ENCODE peak calls at places on chromosomes 6 and 20, in five cellular contexts. L is kidney, U is hepatocyte, M is RWPE1, D is H1. N is an unnamed sample.

GRCh38 chr6:2037230-2037926 is 208.0 kb downstream of the GMDS start:
- DNase-seq in D (no peak), U (no peak), L (no peak), M (no peak), N (no peak)

GRCh38 chr20:37807901-37808751 is 94.8 kb upstream of the VSTM2L start:
- DNase-seq in U (no peak), D (no peak), L (no peak), M (no peak), N (no peak)

GRCh38 chr6:169702640-169703246 is 817 bp downstream of the C6orf120 start:
- DNase-seq in M (no peak), L (no peak), D (no peak), U (peak; percentile 53), N (no peak)

GRCh38 chr6:147311218-147311617 is 107.0 kb downstream of the STXBP5 start:
- DNase-seq in U (no peak), M (no peak), L (no peak), D (no peak), N (no peak)

GRCh38 chr6:73340048-73340447 is 14.0 kb downstream of the DPPA5 start:
- DNase-seq in U (no peak), M (no peak), L (no peak), D (no peak), N (no peak)

GRCh38 chr20:32356935-32357868 is 929 bp upstream of the ASXL1 start:
- DNase-seq in D (no peak), U (peak; percentile 80), M (peak; percentile 49), L (no peak), N (no peak)

GRCh38 chr20:49343246-49343645 is 65.4 kb upstream of the ZNFX1 start:
- DNase-seq in D (no peak), L (no peak), M (peak; percentile 72), U (no peak), N (no peak)

GRCh38 chr6:32759669-32760068 is 3.7 kb downstream of the HLA-DQB2 start:
- DNase-seq in D (no peak), M (no peak), L (no peak), U (no peak), N (no peak)

GRCh38 chr6:95593025-95593424 is 15.7 kb downstream of the MANEA start:
- DNase-seq in M (no peak), L (no peak), U (no peak), D (no peak), N (no peak)

GRCh38 chr20:62837790-62838458 is 21.1 kb downstream of the COL9A3 start:
- DNase-seq in U (peak; percentile 58), L (peak; percentile 91), M (no peak), D (no peak), N (no peak)

GRCh38 chr6:70901324-70901723 is 55.5 kb downstream of the B3GAT2 start:
- DNase-seq in M (no peak), U (no peak), L (no peak), D (no peak), N (no peak)

GRCh38 chr6:153411249-153411648 is 280.2 kb upstream of the RGS17 start:
- DNase-seq in M (no peak), L (no peak), U (no peak), D (no peak), N (no peak)

DNA sequence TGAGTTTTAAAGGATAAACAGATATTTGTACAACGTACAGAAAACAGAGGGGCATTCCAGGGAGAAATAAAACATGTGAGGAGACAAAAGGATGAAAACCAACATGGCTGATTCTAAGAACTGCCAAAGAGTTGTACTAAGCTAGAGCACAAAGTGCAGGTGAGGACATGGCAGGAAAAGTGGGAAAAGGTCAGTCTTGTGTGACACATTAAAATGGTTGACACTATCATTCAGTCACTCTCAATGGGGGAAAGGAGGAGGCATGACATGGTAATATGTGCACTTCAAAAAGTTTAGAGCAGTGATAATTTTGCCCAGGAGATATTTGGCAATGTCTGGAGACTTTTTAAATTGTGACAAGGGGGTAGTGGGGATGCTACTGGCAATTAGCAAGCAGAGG is 21.8 kb downstream of the PHIP start:
- DNase-seq in D (no peak), M (no peak), L (no peak), U (no peak), N (no peak)
- TF ChIP-seq CTCF in D (no peak), M (no peak), L (no peak), U (no peak), N (no peak)

GRCh38 chr6:146123611-146124010 is 94.7 kb downstream of the GRM1 start:
- DNase-seq in M (no peak), L (no peak), U (no peak), D (no peak), N (no peak)
- TF ChIP-seq CTCF in M (no peak), L (no peak), U (no peak), D (no peak), N (no peak)

DNA sequence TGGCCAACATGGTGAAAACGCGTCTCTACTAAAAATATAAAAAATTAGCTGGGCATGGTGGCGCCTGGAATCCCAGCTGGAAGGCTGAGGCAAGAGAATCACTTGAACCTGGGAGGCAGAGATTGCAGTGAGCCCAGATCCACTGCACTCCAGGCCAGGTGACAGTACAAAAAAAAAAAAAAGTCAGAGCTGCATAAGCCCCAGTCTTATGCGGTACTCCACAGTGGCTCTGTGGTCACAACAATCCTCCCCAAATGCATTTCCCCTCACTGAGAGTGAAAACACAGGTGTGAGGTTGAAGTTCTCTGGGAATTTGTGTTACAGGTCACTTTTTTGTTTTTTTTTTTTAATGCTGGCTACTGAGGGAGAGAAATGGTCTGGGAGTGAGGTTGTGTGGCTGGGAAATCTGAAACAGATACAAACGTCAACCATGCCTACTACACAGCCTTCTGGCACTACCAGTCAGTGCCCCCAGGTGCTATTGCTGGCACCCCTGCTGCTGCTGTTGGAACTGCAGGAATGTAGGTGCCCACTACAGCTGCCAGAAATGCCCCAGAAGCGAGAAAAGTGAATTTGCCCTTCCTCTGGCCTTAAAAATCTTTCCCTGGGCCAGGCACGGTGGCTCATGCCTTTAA is 5.7 kb downstream of the MRPS26 start:
- DNase-seq in L (no peak), M (no peak), D (no peak), U (no peak), N (no peak)
- TF ChIP-seq CTCF in L (no peak), M (no peak), D (no peak), U (no peak), N (no peak)

DNA sequence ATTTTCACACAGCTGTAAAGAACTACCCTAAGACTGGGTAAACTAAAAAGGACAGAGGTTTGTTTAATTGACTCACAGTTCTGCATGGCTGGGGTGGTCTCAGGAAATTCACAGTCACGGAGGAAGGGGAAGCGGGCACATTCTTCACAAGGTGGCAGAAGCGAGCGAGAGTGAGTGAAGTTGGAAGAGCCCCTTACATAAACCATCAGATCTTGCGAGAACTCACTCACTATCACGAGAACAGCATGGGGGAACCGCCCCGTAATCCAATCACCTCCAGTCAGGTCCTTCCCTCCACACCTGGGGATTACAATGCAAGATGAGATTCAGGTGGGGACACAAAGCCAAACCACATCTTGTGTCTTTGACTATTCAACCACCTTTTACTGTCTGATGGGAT is 700.5 kb downstream of the TENT5A start:
- DNase-seq in L (no peak), D (no peak), M (no peak), U (no peak), N (no peak)
- TF ChIP-seq CTCF in L (no peak), D (peak; percentile 21), M (no peak), U (no peak), N (no peak)

GRCh38 chr20:56537997-56538396 is 5.0 kb downstream of the FAM209B start:
- DNase-seq in D (no peak), L (no peak), U (no peak), M (no peak), N (no peak)
- TF ChIP-seq CTCF in D (no peak), L (no peak), U (no peak), M (no peak), N (no peak)

GRCh38 chr6:79946242-79946641 is 1.1 kb downstream of the ELOVL4 start:
- DNase-seq in D (no peak), M (peak; percentile 17), U (peak; percentile 40), L (no peak), N (no peak)
- TF ChIP-seq CTCF in D (peak; percentile 69), M (peak; percentile 58), U (peak; percentile 45), L (no peak), N (peak; percentile 79)

DNA sequence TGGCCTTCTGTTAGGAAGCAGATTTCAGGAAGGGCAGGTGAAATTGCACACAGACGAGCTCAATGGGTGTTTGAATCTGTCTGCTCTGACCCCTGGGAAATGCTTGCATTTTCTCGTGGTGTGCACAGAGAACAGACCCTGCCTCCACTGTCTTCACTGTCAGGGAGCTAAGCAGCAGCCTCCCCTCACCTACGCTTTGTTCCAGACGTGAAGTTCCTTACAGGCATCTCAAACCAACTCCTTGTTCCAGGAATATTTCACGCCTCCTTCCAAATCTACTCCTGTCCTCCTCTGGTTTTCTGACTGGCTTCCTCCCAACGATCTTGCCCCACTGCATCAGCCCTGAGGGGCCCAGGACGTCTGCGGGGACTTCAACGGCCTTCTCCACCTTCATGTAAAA is 13.7 kb downstream of the DACT2 start:
- DNase-seq in D (no peak), L (no peak), U (no peak), M (no peak), N (no peak)
- TF ChIP-seq CTCF in D (no peak), L (no peak), U (no peak), M (no peak), N (no peak)

GRCh38 chr6:18302561-18303439 is 38.5 kb upstream of the DEK start:
- DNase-seq in U (no peak), D (no peak), L (no peak), M (no peak), N (no peak)
- TF ChIP-seq CTCF in U (peak; percentile 19), D (peak; percentile 32), L (no peak), M (no peak), N (peak; percentile 66)

GRCh38 chr6:11043961-11044711 is at the start of gene ELOVL2:
- DNase-seq in D (no peak), U (peak; percentile 88), L (no peak), M (peak; percentile 44), N (no peak)
- TF ChIP-seq CTCF in D (peak; percentile 97), U (peak; percentile 76), L (peak; percentile 73), M (peak; percentile 59), N (peak; percentile 87)

N was measured in chondrocyte.